ENCODE peak calls at places on chromosomes 1 and 21, in six cellular contexts. C is putamen, F is body of pancreas, G is kidney epithelial cell, D is hippocampal formation, I is Panc1. N is an unnamed sample.
A peak's percentile ranks its signal among the peaks of the same experiment; 100 is the strongest.

GRCh38 chr1:235941852-235942624 is 75.3 kb upstream of the LYST start:
- DNase-seq in D (no peak), I (no peak), F (peak; percentile 31), C (no peak), G (no peak), N (peak; percentile 65)

GRCh38 chr21:44089001-44089911 is 17.9 kb upstream of the PWP2 start:
- DNase-seq in F (peak; percentile 39), I (no peak), G (no peak), C (no peak), D (no peak), N (no peak)

GRCh38 chr1:53303175-53303574 is 24.7 kb downstream of the LRP8 start:
- DNase-seq in F (no peak), G (no peak), C (no peak), D (no peak), I (no peak), N (no peak)

GRCh38 chr1:180672105-180672504 is 40.3 kb downstream of the XPR1 start:
- DNase-seq in I (no peak), C (no peak), D (no peak), F (no peak), G (no peak), N (no peak)

GRCh38 chr1:96364576-96364975 is 357.0 kb upstream of the PTBP2 start:
- DNase-seq in G (no peak), F (no peak), I (no peak), D (no peak), C (no peak), N (peak; percentile 21)

GRCh38 chr1:35288761-35289160 is 20.3 kb downstream of the ZMYM4 start:
- DNase-seq in F (no peak), D (no peak), C (no peak), G (peak; percentile 53), I (no peak), N (peak; percentile 47)

GRCh38 chr1:209651148-209651547 is 1.1 kb downstream of the LAMB3 start:
- DNase-seq in I (no peak), G (peak; percentile 50), F (peak; percentile 79), D (no peak), C (no peak), N (no peak)

GRCh38 chr1:231278100-231278790 is 37.2 kb downstream of the GNPAT start:
- DNase-seq in F (peak; percentile 69), I (no peak), D (no peak), C (no peak), G (no peak), N (no peak)

GRCh38 chr1:230109871-230110667 is 43.0 kb downstream of the GALNT2 start:
- DNase-seq in C (no peak), F (no peak), G (no peak), I (no peak), D (no peak), N (no peak)

GRCh38 chr1:212457740-212458338 is 25.1 kb downstream of the NENF start:
- DNase-seq in D (no peak), G (no peak), F (peak; percentile 38), I (no peak), C (no peak), N (no peak)

GRCh38 chr1:217230412-217230811 is 400.5 kb downstream of the GPATCH2 start:
- DNase-seq in I (no peak), G (no peak), D (no peak), F (no peak), C (no peak), N (no peak)

GRCh38 chr1:36352141-36352909 is 28.9 kb upstream of the EVA1B start:
- DNase-seq in D (no peak), C (no peak), F (no peak), I (no peak), G (no peak), N (no peak)

GRCh38 chr1:21216835-21217811 is 40.4 kb upstream of the EIF4G3 start:
- DNase-seq in G (no peak), C (no peak), D (no peak), F (peak; percentile 63), I (no peak), N (no peak)

GRCh38 chr1:240833057-240833456 is 221.1 kb upstream of the GREM2 start:
- DNase-seq in D (no peak), C (no peak), F (no peak), I (no peak), G (no peak), N (no peak)

GRCh38 chr1:221543529-221544120 is 198.3 kb downstream of the DUSP10 start:
- DNase-seq in D (peak; percentile 50), I (no peak), F (peak; percentile 35), G (no peak), C (peak; percentile 36), N (no peak)

GRCh38 chr1:25906644-25907300 is 553 bp upstream of the STMN1 start:
- DNase-seq in D (no peak), F (peak; percentile 34), I (no peak), C (no peak), G (no peak), N (no peak)

GRCh38 chr1:110218739-110219138 is 8.6 kb downstream of the KCNC4 start:
- DNase-seq in I (no peak), D (no peak), F (no peak), C (no peak), G (no peak), N (no peak)

GRCh38 chr21:30227633-30228404 is 11.9 kb upstream of the CLDN8 start:
- DNase-seq in C (no peak), D (peak; percentile 0), I (no peak), F (peak; percentile 64), G (peak; percentile 83), N (peak; percentile 25)

GRCh38 chr21:41506526-41507520 is 1.1 kb downstream of the TMPRSS2 start:
- DNase-seq in D (no peak), F (peak; percentile 74), C (no peak), I (no peak), G (no peak), N (no peak)

GRCh38 chr1:75198761-75199160 is 64.6 kb downstream of the LHX8 start:
- DNase-seq in D (no peak), F (no peak), G (no peak), I (no peak), C (no peak), N (no peak)

GRCh38 chr1:214901718-214902117 is 180.8 kb upstream of the KCNK2 start:
- DNase-seq in F (no peak), D (no peak), G (no peak), I (no peak), C (no peak), N (no peak)

GRCh38 chr1:211775208-211775607 is 55.4 kb downstream of the LPGAT1 start:
- DNase-seq in F (no peak), I (no peak), D (no peak), G (no peak), C (no peak), N (peak; percentile 10)

GRCh38 chr1:2412773-2413494 is 570 bp upstream of the PEX10 start:
- DNase-seq in F (peak; percentile 30), D (no peak), I (no peak), G (no peak), C (no peak), N (no peak)

GRCh38 chr1:154379301-154379700 is 25.8 kb upstream of the IL6R start:
- DNase-seq in G (no peak), F (no peak), C (no peak), I (no peak), D (no peak), N (no peak)

GRCh38 chr1:15579683-15580047 is 5.2 kb downstream of the AGMAT start:
- DNase-seq in D (peak; percentile 5), I (no peak), C (no peak), G (no peak), F (no peak), N (no peak)

GRCh38 chr1:39187276-39188046 is 17.0 kb upstream of the MACF1 start:
- DNase-seq in C (no peak), I (no peak), D (no peak), F (no peak), G (no peak), N (no peak)

GRCh38 chr1:903721-904270 is 19.9 kb upstream of the SAMD11 start:
- DNase-seq in D (no peak), F (no peak), G (no peak), I (no peak), C (no peak), N (no peak)

GRCh38 chr1:208166340-208167138 is 77.6 kb downstream of the PLXNA2 start:
- DNase-seq in I (no peak), G (no peak), F (no peak), D (no peak), C (no peak), N (no peak)

GRCh38 chr21:45935628-45936027 is 45.9 kb upstream of the COL6A1 start:
- DNase-seq in D (no peak), I (no peak), C (no peak), F (no peak), G (no peak), N (no peak)

GRCh38 chr21:41610042-41610839 is 102.3 kb upstream of the TMPRSS2 start:
- DNase-seq in I (peak; percentile 33), D (peak; percentile 2), G (no peak), F (peak; percentile 85), C (no peak), N (no peak)

GRCh38 chr21:43352568-43353281 is 74.2 kb downstream of the SIK1 start:
- DNase-seq in D (no peak), I (no peak), G (no peak), C (no peak), F (no peak), N (no peak)

GRCh38 chr1:24957016-24957807 is 27.1 kb upstream of the RUNX3 start:
- DNase-seq in F (peak; percentile 35), G (no peak), D (no peak), I (no peak), C (peak; percentile 6), N (no peak)

GRCh38 chr1:4210043-4210442 is 310.0 kb upstream of the C1orf174 start:
- DNase-seq in I (no peak), C (no peak), G (no peak), D (no peak), F (no peak), N (no peak)

GRCh38 chr1:224900062-224900461 is 29.4 kb upstream of the DNAH14 start:
- DNase-seq in C (no peak), F (no peak), G (no peak), I (no peak), D (no peak), N (no peak)

GRCh38 chr1:161726631-161727342 is 5.4 kb downstream of the FCRLB start:
- DNase-seq in F (peak; percentile 90), D (peak; percentile 15), I (no peak), G (no peak), C (peak; percentile 42), N (peak; percentile 17)

GRCh38 chr1:240385985-240386978 is 225.7 kb downstream of the GREM2 start:
- DNase-seq in G (peak; percentile 43), C (no peak), I (no peak), D (no peak), F (no peak), N (peak; percentile 90)

GRCh38 chr1:175889044-175889443 is 145.6 kb upstream of the TNR start:
- DNase-seq in G (no peak), D (no peak), I (no peak), C (no peak), F (no peak), N (no peak)

GRCh38 chr1:236058141-236058626 is 6.7 kb downstream of the NID1 start:
- DNase-seq in D (no peak), I (no peak), F (no peak), G (no peak), C (no peak), N (no peak)

GRCh38 chr1:153633161-153633746 is 612 bp upstream of the CHTOP start:
- DNase-seq in F (no peak), G (no peak), C (no peak), I (no peak), D (no peak), N (no peak)

N was measured in GM04503.